ENCODE peak calls at places on chromosome 2, in eight cellular contexts. P is tibial artery, M is right atrium auricular region, C is WERI-Rb-1, R is mammary epithelial cell, I is brain microvascular endothelial cell, K is left ventricle myocardium inferior, X is colonic mucosa. S is an unnamed sample. For H3K27me3, the result is how much of the 10 kb centered on the place peaks cover.

GRCh38 chr2:227214622-227215041 is 50.2 kb downstream of the COL4A3 start:
- DNase-seq in M (no peak), I (peak), K (no peak), C (no peak), X (no peak), R (no peak), P (no peak), S (peak)

GRCh38 chr2:232874677-232875223 is 4.7 kb downstream of the SNORC start:
- DNase-seq in R (no peak), C (no peak), I (no peak), X (no peak), M (no peak), K (no peak), P (peak), S (no peak)

GRCh38 chr2:1556286-1556685 is 143.0 kb downstream of the TPO start:
- DNase-seq in K (no peak), C (no peak), R (no peak), P (no peak), M (no peak), X (no peak), I (no peak), S (no peak)

GRCh38 chr2:106997204-106997603 is 111.2 kb upstream of the ST6GAL2 start:
- DNase-seq in P (no peak), X (no peak), K (no peak), I (no peak), M (no peak), C (no peak), R (no peak), S (no peak)

GRCh38 chr2:207362716-207363115 is 167.0 kb upstream of the CREB1 start:
- DNase-seq in R (no peak), X (no peak), M (no peak), K (no peak), I (no peak), C (no peak), P (no peak), S (no peak)

GRCh38 chr2:64214281-64215115 is 70.3 kb upstream of the PELI1 start:
- DNase-seq in K (no peak), I (no peak), X (peak), M (no peak), P (no peak), C (no peak), R (peak), S (peak)

GRCh38 chr2:239548491-239548890 is 147.7 kb upstream of the HDAC4 start:
- DNase-seq in C (no peak), X (no peak), R (peak), P (no peak), M (no peak), K (no peak), I (no peak), S (peak)

GRCh38 chr2:203327582-203327917 is 644 bp upstream of the ABI2 start:
- DNase-seq in R (no peak), X (no peak), P (no peak), M (no peak), C (no peak), I (peak), K (no peak), S (no peak)

GRCh38 chr2:43218221-43218549 is 8.2 kb downstream of the ZFP36L2 start:
- DNase-seq in C (no peak), I (peak), M (no peak), K (no peak), P (no peak), X (no peak), R (no peak), S (no peak)

GRCh38 chr2:43220229-43220981 is 6.0 kb downstream of the ZFP36L2 start:
- DNase-seq in M (no peak), K (no peak), X (no peak), C (no peak), P (no peak), R (peak), I (peak), S (peak)

GRCh38 chr2:43220982-43221659 is 5.3 kb downstream of the ZFP36L2 start:
- DNase-seq in X (peak), R (peak), M (peak), I (peak), K (peak), C (no peak), P (peak), S (peak)

GRCh38 chr2:43218550-43219382 is 7.6 kb downstream of the ZFP36L2 start:
- DNase-seq in X (peak), M (no peak), C (no peak), I (peak), R (peak), K (peak), P (peak), S (peak)

DNA sequence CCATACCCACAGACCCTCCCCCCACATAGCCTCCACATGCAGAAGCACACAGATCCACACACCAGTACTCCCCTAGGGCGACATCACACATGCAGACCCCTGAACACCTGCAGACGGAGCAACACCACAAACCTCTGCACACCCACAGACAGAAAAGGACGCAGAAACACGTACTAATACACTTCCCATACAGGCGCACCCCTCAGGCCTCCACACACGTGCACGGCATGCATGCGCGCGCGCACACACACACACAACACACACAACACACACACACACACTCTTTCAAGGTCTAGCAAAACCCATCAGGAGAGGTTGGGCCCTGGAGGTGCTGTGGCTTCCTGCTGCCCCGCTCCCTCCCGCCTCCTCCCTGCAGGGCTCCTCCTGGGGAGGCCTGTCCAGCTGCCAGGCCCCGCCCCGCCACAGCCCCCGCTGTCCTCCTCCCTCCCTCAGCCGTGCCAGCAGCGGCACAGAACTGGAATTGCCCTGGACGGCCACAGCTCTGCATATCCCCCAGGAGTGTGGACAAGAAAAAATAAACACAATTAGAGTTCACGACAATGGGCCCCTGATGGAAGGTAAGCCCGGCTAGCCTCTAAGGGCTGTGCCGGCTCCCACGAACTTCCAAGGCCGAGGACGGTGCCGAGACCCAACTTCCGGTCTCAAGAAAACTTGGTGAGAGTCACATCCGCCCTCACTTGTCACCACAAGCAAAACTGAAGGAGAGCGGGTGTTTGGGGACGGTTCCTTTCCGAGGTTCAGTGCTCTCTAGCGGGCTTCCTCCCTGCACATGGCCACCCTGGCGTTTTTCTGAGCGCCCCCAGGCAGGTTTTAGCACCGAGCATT is 6.8 kb downstream of the ZFP36L2 start:
- DNase-seq in K (peak), R (peak), I (peak), P (peak), X (peak), M (peak), C (peak), S (peak)
- TF ChIP-seq CTCF in K (no peak), R (no peak), I (no peak), P (no peak), X (no peak), M (no peak), C (no peak), S (no peak)

DNA sequence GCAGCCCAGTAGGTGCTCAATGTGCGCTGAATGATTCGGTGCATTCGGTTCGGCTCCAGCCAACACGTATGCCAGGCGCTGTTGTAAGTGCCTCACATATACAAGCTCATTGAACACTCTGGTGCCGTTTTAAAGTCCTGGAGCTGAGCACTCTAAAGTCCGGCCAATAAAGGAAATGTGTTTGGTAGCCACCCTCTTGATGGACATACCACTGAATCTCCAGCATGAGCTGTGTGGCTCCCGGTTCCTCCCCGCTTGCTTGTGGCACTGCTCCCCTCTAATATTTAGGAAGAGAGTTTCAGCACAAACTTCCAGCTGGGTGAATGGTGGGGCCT is 112.1 kb downstream of the MCFD2 start:
- DNase-seq in K (no peak), X (peak), R (no peak), I (no peak), C (no peak), P (no peak), M (peak), S (no peak)
- H3K4me3 ChIP-seq in K (no peak), X (no peak), R (no peak), I (no peak), C (no peak), P (no peak), M (no peak), S (no peak)

GRCh38 chr2:133641497-133641896 is 73.2 kb upstream of the NCKAP5 start:
- DNase-seq in X (peak), C (peak), K (no peak), R (peak), M (no peak), P (peak), I (no peak), S (peak)
- H3K27me3 ChIP-seq in X (under half), C (under half), K (under half), R (under half), M (under half), P (under half), I (under half), S (under half)

GRCh38 chr2:104929663-104930062 is 75.7 kb downstream of the POU3F3 start:
- DNase-seq in R (no peak), C (no peak), I (no peak), K (no peak), P (no peak), X (no peak), M (no peak), S (no peak)

GRCh38 chr2:104919127-104919526 is 65.2 kb downstream of the POU3F3 start:
- DNase-seq in I (no peak), K (no peak), M (no peak), X (peak), R (peak), C (no peak), P (no peak), S (no peak)

DNA sequence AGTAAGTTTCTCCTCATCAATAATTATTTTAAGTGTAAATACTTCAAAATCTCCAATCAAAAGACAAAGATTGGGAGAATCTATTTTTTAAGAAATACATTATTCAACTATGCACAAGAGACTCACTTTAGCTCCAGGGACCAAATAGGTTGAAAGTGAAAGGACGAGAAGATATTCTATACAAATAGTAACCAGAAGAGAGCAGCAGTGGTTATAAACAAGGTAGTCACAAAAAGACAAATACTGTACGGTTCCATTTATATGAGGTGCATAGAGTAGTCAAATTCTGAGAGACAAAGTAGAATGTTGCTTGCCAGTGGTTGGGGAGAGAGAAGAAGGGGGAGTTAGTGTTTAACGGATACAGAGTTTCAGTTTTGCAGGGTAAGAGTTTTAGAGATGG is 69.8 kb downstream of the POU3F3 start:
- DNase-seq in P (no peak), C (no peak), I (no peak), M (no peak), R (no peak), X (no peak), K (no peak), S (no peak)
- TF ChIP-seq CTCF in P (no peak), C (no peak), I (no peak), M (no peak), R (no peak), X (no peak), K (no peak), S (no peak)

S was measured in bronchial epithelial cell.